ENCODE peak calls at places on chromosome 2, in eight cellular contexts. One of them, this sample, is unnamed.
A peak's percentile ranks its signal among the peaks of the same experiment; 100 is the strongest.

GRCh38 chr2:66814916-66815315 is 380.0 kb downstream of the MEIS1 start:
- DNase-seq in HCT116: no peak
- DNase-seq in AG09319: no peak
- DNase-seq in OCI-LY7: no peak
- DNase-seq in fibroblast of mammary gland: no peak
- DNase-seq in BJ: no peak
- DNase-seq in cardiac fibroblast: no peak
- DNase-seq in MM.1S: no peak
- DNase-seq in this sample: no peak

GRCh38 chr2:190607657-190608357 is 41.1 kb upstream of the NAB1 start:
- DNase-seq in HCT116: peak; percentile 91
- DNase-seq in AG09319: no peak
- DNase-seq in OCI-LY7: no peak
- DNase-seq in fibroblast of mammary gland: peak; percentile 44
- DNase-seq in BJ: no peak
- DNase-seq in cardiac fibroblast: peak; percentile 96
- DNase-seq in MM.1S: no peak
- DNase-seq in this sample: peak; percentile 74

GRCh38 chr2:140128909-140129308 is 1348.7 kb upstream of the NXPH2 start:
- DNase-seq in HCT116: no peak
- DNase-seq in AG09319: no peak
- DNase-seq in OCI-LY7: no peak
- DNase-seq in fibroblast of mammary gland: peak; percentile 0
- DNase-seq in BJ: no peak
- DNase-seq in cardiac fibroblast: no peak
- DNase-seq in MM.1S: no peak
- DNase-seq in this sample: no peak

GRCh38 chr2:236644502-236644911 is 74.9 kb downstream of the ACKR3 start:
- DNase-seq in HCT116: no peak
- DNase-seq in AG09319: no peak
- DNase-seq in OCI-LY7: no peak
- DNase-seq in fibroblast of mammary gland: no peak
- DNase-seq in BJ: no peak
- DNase-seq in cardiac fibroblast: no peak
- DNase-seq in MM.1S: no peak
- DNase-seq in this sample: no peak

GRCh38 chr2:221848286-221848685 is 276.2 kb upstream of the EPHA4 start:
- DNase-seq in HCT116: no peak
- DNase-seq in AG09319: no peak
- DNase-seq in OCI-LY7: no peak
- DNase-seq in fibroblast of mammary gland: no peak
- DNase-seq in BJ: no peak
- DNase-seq in cardiac fibroblast: no peak
- DNase-seq in MM.1S: no peak
- DNase-seq in this sample: no peak

GRCh38 chr2:46230115-46230571 is 67.1 kb upstream of the EPAS1 start:
- DNase-seq in HCT116: no peak
- DNase-seq in AG09319: no peak
- DNase-seq in OCI-LY7: no peak
- DNase-seq in fibroblast of mammary gland: no peak
- DNase-seq in BJ: no peak
- DNase-seq in cardiac fibroblast: no peak
- DNase-seq in MM.1S: no peak
- DNase-seq in this sample: no peak

GRCh38 chr2:124763611-124764010 is 738.5 kb downstream of the CNTNAP5 start:
- DNase-seq in HCT116: no peak
- DNase-seq in AG09319: no peak
- DNase-seq in OCI-LY7: no peak
- DNase-seq in fibroblast of mammary gland: no peak
- DNase-seq in BJ: no peak
- DNase-seq in cardiac fibroblast: no peak
- DNase-seq in MM.1S: no peak
- DNase-seq in this sample: no peak

GRCh38 chr2:130241041-130241707 is 42.9 kb upstream of the TUBA3E start:
- DNase-seq in HCT116: peak; percentile 96
- DNase-seq in AG09319: no peak
- DNase-seq in OCI-LY7: no peak
- DNase-seq in fibroblast of mammary gland: peak; percentile 62
- DNase-seq in BJ: no peak
- DNase-seq in cardiac fibroblast: peak; percentile 41
- DNase-seq in MM.1S: no peak
- DNase-seq in this sample: peak; percentile 90

GRCh38 chr2:20637147-20637546 is 13.8 kb downstream of the HS1BP3 start:
- DNase-seq in HCT116: no peak
- DNase-seq in AG09319: no peak
- DNase-seq in OCI-LY7: no peak
- DNase-seq in fibroblast of mammary gland: no peak
- DNase-seq in BJ: no peak
- DNase-seq in cardiac fibroblast: no peak
- DNase-seq in MM.1S: no peak
- DNase-seq in this sample: no peak

GRCh38 chr2:203579131-203579643 is 44.1 kb upstream of the RAPH1 start:
- DNase-seq in HCT116: peak; percentile 93
- DNase-seq in AG09319: no peak
- DNase-seq in OCI-LY7: no peak
- DNase-seq in fibroblast of mammary gland: peak; percentile 79
- DNase-seq in BJ: no peak
- DNase-seq in cardiac fibroblast: peak; percentile 80
- DNase-seq in MM.1S: peak; percentile 93
- DNase-seq in this sample: no peak

GRCh38 chr2:16625201-16625729 is 40.4 kb downstream of the CYRIA start:
- DNase-seq in HCT116: no peak
- DNase-seq in AG09319: no peak
- DNase-seq in OCI-LY7: peak; percentile 83
- DNase-seq in fibroblast of mammary gland: no peak
- DNase-seq in BJ: no peak
- DNase-seq in cardiac fibroblast: peak; percentile 28
- DNase-seq in MM.1S: no peak
- DNase-seq in this sample: no peak

GRCh38 chr2:177393381-177393780 is 808 bp downstream of the AGPS start:
- DNase-seq in HCT116: no peak
- DNase-seq in AG09319: no peak
- DNase-seq in OCI-LY7: no peak
- DNase-seq in fibroblast of mammary gland: no peak
- DNase-seq in BJ: no peak
- DNase-seq in cardiac fibroblast: peak; percentile 18
- DNase-seq in MM.1S: peak; percentile 12
- DNase-seq in this sample: no peak

GRCh38 chr2:174666786-174667369 is 69.3 kb upstream of the WIPF1 start:
- DNase-seq in HCT116: no peak
- DNase-seq in AG09319: no peak
- DNase-seq in OCI-LY7: no peak
- DNase-seq in fibroblast of mammary gland: no peak
- DNase-seq in BJ: no peak
- DNase-seq in cardiac fibroblast: no peak
- DNase-seq in MM.1S: no peak
- DNase-seq in this sample: no peak

GRCh38 chr2:96931966-96932365 is 54.4 kb downstream of the FAM178B start:
- DNase-seq in HCT116: no peak
- DNase-seq in AG09319: no peak
- DNase-seq in OCI-LY7: no peak
- DNase-seq in fibroblast of mammary gland: no peak
- DNase-seq in BJ: no peak
- DNase-seq in cardiac fibroblast: no peak
- DNase-seq in MM.1S: no peak
- DNase-seq in this sample: no peak

GRCh38 chr2:27095745-27096651 is 9.4 kb downstream of the KHK start:
- DNase-seq in HCT116: no peak
- DNase-seq in AG09319: no peak
- DNase-seq in OCI-LY7: peak; percentile 75
- DNase-seq in fibroblast of mammary gland: peak; percentile 65
- DNase-seq in BJ: no peak
- DNase-seq in cardiac fibroblast: peak; percentile 70
- DNase-seq in MM.1S: peak; percentile 45
- DNase-seq in this sample: no peak

GRCh38 chr2:207156451-207157161 is 9.1 kb downstream of the KLF7 start:
- DNase-seq in HCT116: no peak
- DNase-seq in AG09319: no peak
- DNase-seq in OCI-LY7: no peak
- DNase-seq in fibroblast of mammary gland: no peak
- DNase-seq in BJ: no peak
- DNase-seq in cardiac fibroblast: peak; percentile 41
- DNase-seq in MM.1S: no peak
- DNase-seq in this sample: no peak

GRCh38 chr2:232332940-232333259 is 45.7 kb upstream of the ALPP start:
- DNase-seq in HCT116: no peak
- DNase-seq in AG09319: no peak
- DNase-seq in OCI-LY7: no peak
- DNase-seq in fibroblast of mammary gland: no peak
- DNase-seq in BJ: no peak
- DNase-seq in cardiac fibroblast: no peak
- DNase-seq in MM.1S: no peak
- DNase-seq in this sample: no peak

GRCh38 chr2:232331071-232331470 is 47.5 kb upstream of the ALPP start:
- DNase-seq in HCT116: no peak
- DNase-seq in AG09319: no peak
- DNase-seq in OCI-LY7: no peak
- DNase-seq in fibroblast of mammary gland: no peak
- DNase-seq in BJ: no peak
- DNase-seq in cardiac fibroblast: no peak
- DNase-seq in MM.1S: no peak
- DNase-seq in this sample: no peak

GRCh38 chr2:232336241-232336736 is 42.3 kb upstream of the ALPP start:
- DNase-seq in HCT116: no peak
- DNase-seq in AG09319: no peak
- DNase-seq in OCI-LY7: no peak
- DNase-seq in fibroblast of mammary gland: no peak
- DNase-seq in BJ: no peak
- DNase-seq in cardiac fibroblast: no peak
- DNase-seq in MM.1S: no peak
- DNase-seq in this sample: no peak

GRCh38 chr2:232335859-232336215 is 42.7 kb upstream of the ALPP start:
- DNase-seq in HCT116: no peak
- DNase-seq in AG09319: no peak
- DNase-seq in OCI-LY7: no peak
- DNase-seq in fibroblast of mammary gland: no peak
- DNase-seq in BJ: no peak
- DNase-seq in cardiac fibroblast: no peak
- DNase-seq in MM.1S: no peak
- DNase-seq in this sample: no peak

GRCh38 chr2:232333361-232334135 is 45.0 kb upstream of the ALPP start:
- DNase-seq in HCT116: no peak
- DNase-seq in AG09319: no peak
- DNase-seq in OCI-LY7: peak; percentile 9
- DNase-seq in fibroblast of mammary gland: no peak
- DNase-seq in BJ: no peak
- DNase-seq in cardiac fibroblast: peak; percentile 12
- DNase-seq in MM.1S: no peak
- DNase-seq in this sample: no peak
- TF ChIP-seq CTCF in HCT116: peak; percentile 69
- TF ChIP-seq CTCF in AG09319: peak; percentile 36
- TF ChIP-seq CTCF in OCI-LY7: peak; percentile 67
- TF ChIP-seq CTCF in fibroblast of mammary gland: peak; percentile 50
- TF ChIP-seq CTCF in BJ: peak; percentile 57
- TF ChIP-seq CTCF in cardiac fibroblast: peak; percentile 65
- TF ChIP-seq CTCF in MM.1S: peak; percentile 31
- TF ChIP-seq CTCF in this sample: peak; percentile 84

GRCh38 chr2:52414596-52414995 is 1353.0 kb upstream of the CHAC2 start:
- DNase-seq in HCT116: no peak
- DNase-seq in AG09319: no peak
- DNase-seq in OCI-LY7: no peak
- DNase-seq in fibroblast of mammary gland: no peak
- DNase-seq in BJ: no peak
- DNase-seq in cardiac fibroblast: no peak
- DNase-seq in MM.1S: no peak
- DNase-seq in this sample: no peak

DNA sequence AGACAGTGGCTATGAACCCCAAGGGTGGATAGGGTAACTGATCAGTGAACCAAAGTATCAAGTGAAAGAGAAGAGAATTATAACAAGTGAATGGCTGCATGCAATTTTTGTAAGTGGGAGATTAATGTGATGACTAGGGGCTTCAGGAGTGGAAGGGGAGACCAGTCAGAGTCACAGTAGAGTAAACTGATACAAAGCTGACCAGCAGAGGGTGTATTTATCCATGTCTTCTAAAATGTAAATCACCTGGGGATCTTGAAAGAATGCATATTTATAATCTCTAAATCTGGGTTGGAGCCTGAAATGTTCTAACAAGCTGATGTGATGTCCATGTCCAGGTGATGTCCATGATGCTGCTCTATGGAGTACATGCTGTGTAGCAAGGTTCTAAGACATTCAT is 1351.3 kb upstream of the CHAC2 start:
- DNase-seq in HCT116: peak; percentile 8
- DNase-seq in AG09319: no peak
- DNase-seq in OCI-LY7: peak; percentile 5
- DNase-seq in fibroblast of mammary gland: no peak
- DNase-seq in BJ: no peak
- DNase-seq in cardiac fibroblast: peak; percentile 9
- DNase-seq in MM.1S: no peak
- DNase-seq in this sample: peak; percentile 7
- TF ChIP-seq CTCF in HCT116: peak; percentile 59
- TF ChIP-seq CTCF in AG09319: no peak
- TF ChIP-seq CTCF in OCI-LY7: peak; percentile 48
- TF ChIP-seq CTCF in fibroblast of mammary gland: no peak
- TF ChIP-seq CTCF in BJ: no peak
- TF ChIP-seq CTCF in cardiac fibroblast: no peak
- TF ChIP-seq CTCF in MM.1S: no peak
- TF ChIP-seq CTCF in this sample: peak; percentile 34

GRCh38 chr2:111957872-111958354 is 59.5 kb downstream of the MERTK start:
- DNase-seq in HCT116: no peak
- DNase-seq in AG09319: no peak
- DNase-seq in OCI-LY7: no peak
- DNase-seq in fibroblast of mammary gland: peak; percentile 22
- DNase-seq in BJ: no peak
- DNase-seq in cardiac fibroblast: no peak
- DNase-seq in MM.1S: no peak
- DNase-seq in this sample: no peak

GRCh38 chr2:111961663-111962062 is 63.3 kb downstream of the MERTK start:
- DNase-seq in HCT116: no peak
- DNase-seq in AG09319: no peak
- DNase-seq in OCI-LY7: no peak
- DNase-seq in fibroblast of mammary gland: no peak
- DNase-seq in BJ: no peak
- DNase-seq in cardiac fibroblast: no peak
- DNase-seq in MM.1S: no peak
- DNase-seq in this sample: no peak

GRCh38 chr2:111954602-111955332 is 56.4 kb downstream of the MERTK start:
- DNase-seq in HCT116: no peak
- DNase-seq in AG09319: no peak
- DNase-seq in OCI-LY7: no peak
- DNase-seq in fibroblast of mammary gland: no peak
- DNase-seq in BJ: no peak
- DNase-seq in cardiac fibroblast: no peak
- DNase-seq in MM.1S: no peak
- DNase-seq in this sample: no peak

GRCh38 chr2:111952871-111953497 is 54.6 kb downstream of the MERTK start:
- DNase-seq in HCT116: no peak
- DNase-seq in AG09319: no peak
- DNase-seq in OCI-LY7: no peak
- DNase-seq in fibroblast of mammary gland: no peak
- DNase-seq in BJ: no peak
- DNase-seq in cardiac fibroblast: no peak
- DNase-seq in MM.1S: peak; percentile 84
- DNase-seq in this sample: no peak

GRCh38 chr2:111958901-111959300 is 60.5 kb downstream of the MERTK start:
- DNase-seq in HCT116: no peak
- DNase-seq in AG09319: no peak
- DNase-seq in OCI-LY7: no peak
- DNase-seq in fibroblast of mammary gland: no peak
- DNase-seq in BJ: no peak
- DNase-seq in cardiac fibroblast: no peak
- DNase-seq in MM.1S: no peak
- DNase-seq in this sample: no peak
- TF ChIP-seq CTCF in HCT116: peak; percentile 34
- TF ChIP-seq CTCF in AG09319: peak; percentile 2
- TF ChIP-seq CTCF in OCI-LY7: no peak
- TF ChIP-seq CTCF in fibroblast of mammary gland: no peak
- TF ChIP-seq CTCF in BJ: no peak
- TF ChIP-seq CTCF in cardiac fibroblast: peak; percentile 21
- TF ChIP-seq CTCF in MM.1S: no peak
- TF ChIP-seq CTCF in this sample: no peak

GRCh38 chr2:9558948-9559381 is 3.3 kb upstream of the ADAM17 start:
- DNase-seq in HCT116: no peak
- DNase-seq in AG09319: peak; percentile 84
- DNase-seq in OCI-LY7: no peak
- DNase-seq in fibroblast of mammary gland: peak; percentile 91
- DNase-seq in BJ: peak; percentile 96
- DNase-seq in cardiac fibroblast: peak; percentile 85
- DNase-seq in MM.1S: no peak
- DNase-seq in this sample: peak; percentile 90
- TF ChIP-seq CTCF in HCT116: no peak
- TF ChIP-seq CTCF in AG09319: no peak
- TF ChIP-seq CTCF in OCI-LY7: no peak
- TF ChIP-seq CTCF in fibroblast of mammary gland: no peak
- TF ChIP-seq CTCF in BJ: no peak
- TF ChIP-seq CTCF in cardiac fibroblast: no peak
- TF ChIP-seq CTCF in MM.1S: no peak
- TF ChIP-seq CTCF in this sample: no peak